ENCODE peak calls at places on chromosomes 11 and 22, in seven cellular contexts. B is stimulated activated naive CD8-positive, alpha-beta T cell treated with anti-CD3 and anti-CD28 coated beads, Interleukin-15, amount 100 ng/mL, for 72 hours; J is A172; O is glutamatergic neuron; I is pancreas; E is CD8-positive, alpha-beta T cell; N is stimulated activated naive CD4-positive, alpha-beta T cell. A is an unnamed sample.

GRCh38 chr11:111283945-111284481 is 14.3 kb upstream of the POU2AF3 start:
- DNase-seq in B (no peak), J (no peak), O (no peak), I (no peak), E (no peak), N (no peak), A (no peak)

GRCh38 chr11:112157274-112157766 is 6.6 kb downstream of the IL18 start:
- DNase-seq in B (peak; percentile 18), J (peak; percentile 97), O (no peak), I (peak; percentile 33), E (no peak), N (no peak), A (no peak)

GRCh38 chr22:50035976-50036375 is 22.1 kb downstream of the TTLL8 start:
- DNase-seq in B (no peak), J (no peak), O (no peak), I (no peak), E (no peak), N (no peak), A (no peak)

GRCh38 chr11:124669193-124669592 is 4.3 kb downstream of the SIAE start:
- DNase-seq in B (peak; percentile 38), J (peak; percentile 23), O (peak; percentile 22), I (peak; percentile 25), E (peak; percentile 59), N (peak; percentile 19), A (no peak)

GRCh38 chr11:3134651-3135490 is 30.2 kb downstream of the OSBPL5 start:
- DNase-seq in B (no peak), J (no peak), O (peak; percentile 21), I (no peak), E (no peak), N (no peak), A (peak; percentile 49)

GRCh38 chr11:47565340-47566165 is at the start of gene PTPMT1:
- DNase-seq in B (peak; percentile 79), J (peak; percentile 40), O (peak; percentile 75), I (peak; percentile 78), E (peak; percentile 77), N (peak; percentile 49), A (peak; percentile 76)

GRCh38 chr11:1838426-1839131 is at the start of gene TNNI2:
- DNase-seq in B (no peak), J (no peak), O (peak; percentile 15), I (no peak), E (no peak), N (no peak), A (no peak)

GRCh38 chr11:1119282-1120146 is 38.2 kb upstream of the MUC5AC start:
- DNase-seq in B (no peak), J (no peak), O (no peak), I (no peak), E (peak; percentile 41), N (no peak), A (peak; percentile 45)

GRCh38 chr11:86068138-86068861 is 584 bp downstream of the PICALM start:
- DNase-seq in B (peak; percentile 49), J (peak; percentile 40), O (peak; percentile 51), I (peak; percentile 32), E (peak; percentile 64), N (peak; percentile 37), A (peak; percentile 53)

GRCh38 chr11:117832511-117832910 is 8.0 kb upstream of the FXYD2 start:
- DNase-seq in B (no peak), J (no peak), O (no peak), I (no peak), E (peak; percentile 46), N (no peak), A (no peak)

GRCh38 chr22:45083659-45084305 is 74.0 kb upstream of the PHF21B start:
- DNase-seq in B (no peak), J (peak; percentile 78), O (no peak), I (no peak), E (no peak), N (no peak), A (no peak)

GRCh38 chr11:120751550-120751949 is 240.0 kb downstream of the GRIK4 start:
- DNase-seq in B (no peak), J (no peak), O (no peak), I (no peak), E (no peak), N (no peak), A (no peak)

GRCh38 chr11:134667175-134667500 is 255.1 kb upstream of the B3GAT1 start:
- DNase-seq in B (no peak), J (no peak), O (no peak), I (no peak), E (no peak), N (no peak), A (no peak)

GRCh38 chr22:42889290-42889689 is 32.2 kb upstream of the ARFGAP3 start:
- DNase-seq in B (no peak), J (no peak), O (no peak), I (no peak), E (no peak), N (no peak), A (no peak)

GRCh38 chr22:36901411-36902142 is 11.9 kb upstream of the CSF2RB start:
- DNase-seq in B (peak; percentile 51), J (no peak), O (no peak), I (no peak), E (no peak), N (no peak), A (no peak)

GRCh38 chr11:124108158-124108557 is 7.1 kb upstream of the VWA5A start:
- DNase-seq in B (no peak), J (no peak), O (no peak), I (no peak), E (no peak), N (no peak), A (peak; percentile 34)

A was measured in right lobe of liver.